ENCODE peak calls at places on chromosomes 13 and 19, in six cellular contexts. B is WTC11, V is HFFc6, P is tibial artery, G is fibroblast of pulmonary artery, C is uterus. Z is an unnamed sample.

GRCh38 chr13:83386609-83387008 is 495.7 kb downstream of the SLITRK1 start:
- DNase-seq in P (no peak), G (no peak), B (no peak), C (no peak), V (no peak), Z (no peak)

GRCh38 chr19:15285896-15286591 is 46.3 kb downstream of the BRD4 start:
- DNase-seq in C (no peak), G (no peak), P (no peak), V (no peak), B (no peak), Z (no peak)

GRCh38 chr13:46600943-46601311 is 48.0 kb downstream of the LRCH1 start:
- DNase-seq in P (no peak), C (no peak), V (no peak), G (no peak), B (no peak), Z (no peak)

GRCh38 chr13:27541386-27541785 is 78.9 kb downstream of the LNX2 start:
- DNase-seq in V (peak; percentile 32), B (no peak), C (no peak), G (no peak), P (no peak), Z (no peak)

GRCh38 chr13:39941236-39941635 is 285.8 kb downstream of the COG6 start:
- DNase-seq in B (peak; percentile 18), C (no peak), G (no peak), V (no peak), P (no peak), Z (no peak)

GRCh38 chr19:7494416-7495098 is 5.7 kb upstream of the PEX11G start:
- DNase-seq in C (no peak), V (no peak), G (peak; percentile 21), P (peak; percentile 76), B (no peak), Z (no peak)

GRCh38 chr19:14410054-14410774 is 8.9 kb downstream of the DDX39A start:
- DNase-seq in V (no peak), P (no peak), G (no peak), C (no peak), B (no peak), Z (no peak)

GRCh38 chr19:51796195-51796679 is 1.3 kb downstream of the FPR3 start:
- DNase-seq in P (no peak), B (no peak), V (no peak), G (no peak), C (no peak), Z (no peak)

GRCh38 chr19:51469162-51469561 is 9.2 kb upstream of the CEACAM18 start:
- DNase-seq in P (no peak), B (no peak), G (no peak), V (no peak), C (no peak), Z (no peak)

GRCh38 chr13:110047511-110047910 is 259.4 kb downstream of the COL4A1 start:
- DNase-seq in C (peak; percentile 55), B (no peak), P (peak; percentile 82), V (no peak), G (peak; percentile 98), Z (peak; percentile 92)

GRCh38 chr19:9597027-9597426 is 12.7 kb upstream of the ZNF121 start:
- DNase-seq in B (no peak), V (peak; percentile 95), P (no peak), C (no peak), G (peak; percentile 77), Z (peak; percentile 12)

GRCh38 chr19:49442354-49442753 is 1.0 kb upstream of the SLC17A7 start:
- DNase-seq in G (no peak), C (peak; percentile 70), V (no peak), B (peak; percentile 67), P (peak; percentile 79), Z (no peak)

GRCh38 chr13:97878421-97879375 is 74.8 kb upstream of the IPO5 start:
- DNase-seq in C (no peak), B (no peak), V (no peak), P (no peak), G (no peak), Z (no peak)

GRCh38 chr13:40982772-40983171 is 36.3 kb downstream of the ELF1 start:
- DNase-seq in V (no peak), C (no peak), B (no peak), P (no peak), G (peak; percentile 96), Z (peak; percentile 13)

GRCh38 chr19:2328401-2329161 is at the start of the genes LSM7 and SPPL2B:
- DNase-seq in V (peak; percentile 73), G (peak; percentile 87), C (peak; percentile 92), P (peak; percentile 95), B (peak; percentile 80), Z (peak; percentile 49)

DNA sequence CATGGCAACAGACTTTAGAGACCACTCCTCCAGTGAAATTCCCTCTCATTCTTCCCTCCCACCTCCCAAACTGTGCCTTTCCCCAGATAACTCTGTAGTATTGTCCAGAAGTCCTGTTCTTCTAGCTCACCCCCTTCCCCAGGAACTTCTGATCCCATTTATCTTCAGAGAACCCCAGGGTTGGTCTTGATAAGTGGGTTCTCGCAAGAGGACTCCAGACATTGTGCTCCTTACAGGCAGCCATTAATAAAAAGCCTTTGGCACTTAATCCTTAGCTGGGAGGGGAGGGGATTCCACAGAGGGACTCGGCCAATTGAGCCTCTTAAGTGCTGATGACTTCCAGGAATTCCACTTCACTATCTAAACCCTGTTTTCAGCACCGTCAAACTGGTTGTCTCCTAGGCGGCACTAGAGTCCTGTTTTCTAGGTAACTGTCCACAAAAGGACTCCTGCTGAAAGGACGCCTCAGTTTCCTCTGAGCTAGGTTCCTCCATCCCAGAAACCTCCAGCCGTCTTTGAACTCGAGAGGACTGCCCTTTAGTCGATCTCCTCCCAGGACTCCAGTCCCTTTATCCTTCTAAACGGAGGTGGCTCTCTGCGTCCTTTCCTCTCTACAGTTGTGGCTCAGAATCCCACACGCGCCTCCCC is 2.0 kb downstream of the LTBP4 start:
- DNase-seq in C (no peak), V (peak; percentile 35), B (no peak), P (no peak), G (peak; percentile 70), Z (no peak)
- TF ChIP-seq CTCF in C (peak; percentile 4), V (no peak), B (no peak), P (no peak), G (peak; percentile 5), Z (peak; percentile 11)

GRCh38 chr19:29967623-29968022 is 25.6 kb downstream of the URI1 start:
- DNase-seq in C (no peak), G (peak; percentile 57), B (no peak), V (no peak), P (no peak), Z (no peak)

GRCh38 chr19:29963576-29963975 is 21.5 kb downstream of the URI1 start:
- DNase-seq in V (no peak), C (no peak), B (no peak), G (no peak), P (no peak), Z (no peak)

GRCh38 chr19:29964171-29964570 is 22.1 kb downstream of the URI1 start:
- DNase-seq in P (no peak), V (no peak), C (no peak), G (peak; percentile 51), B (no peak), Z (no peak)

GRCh38 chr19:29965529-29965928 is 23.5 kb downstream of the URI1 start:
- DNase-seq in P (no peak), C (no peak), G (no peak), B (no peak), V (peak; percentile 59), Z (no peak)

DNA sequence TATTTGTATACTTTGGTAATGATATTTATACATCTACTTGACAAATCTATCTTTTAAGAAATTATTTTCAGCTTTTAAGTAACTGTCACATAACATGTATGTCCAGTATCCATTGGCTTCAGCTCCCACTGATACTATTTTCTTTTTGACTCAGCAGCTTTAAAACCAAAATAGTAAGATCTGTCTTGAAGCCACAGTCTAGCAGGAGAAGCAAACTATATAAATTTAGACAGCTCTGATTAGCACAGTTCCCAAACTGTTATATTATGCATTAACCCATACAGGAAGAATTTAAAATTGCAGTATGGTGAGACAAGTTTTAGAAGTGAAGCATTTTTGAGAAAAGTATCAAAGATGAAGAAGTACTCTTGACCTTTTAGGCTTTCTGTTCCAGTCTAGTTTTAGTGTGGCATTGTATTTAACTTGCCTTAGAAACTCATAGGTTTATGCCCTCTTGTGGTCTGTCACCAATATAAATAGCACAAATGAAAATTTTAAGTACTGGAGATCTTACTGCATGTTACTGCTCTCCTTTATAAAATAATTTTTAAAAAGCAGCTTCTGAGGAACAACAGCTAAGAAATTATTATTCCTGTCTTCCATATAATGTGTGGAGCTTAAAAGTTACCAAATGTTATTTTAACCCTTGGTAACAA is 24.7 kb downstream of the URI1 start:
- DNase-seq in B (no peak), V (peak; percentile 35), P (no peak), C (no peak), G (peak; percentile 44), Z (no peak)
- TF ChIP-seq CTCF in B (no peak), V (peak; percentile 71), P (no peak), C (no peak), G (peak; percentile 46), Z (peak; percentile 19)

DNA sequence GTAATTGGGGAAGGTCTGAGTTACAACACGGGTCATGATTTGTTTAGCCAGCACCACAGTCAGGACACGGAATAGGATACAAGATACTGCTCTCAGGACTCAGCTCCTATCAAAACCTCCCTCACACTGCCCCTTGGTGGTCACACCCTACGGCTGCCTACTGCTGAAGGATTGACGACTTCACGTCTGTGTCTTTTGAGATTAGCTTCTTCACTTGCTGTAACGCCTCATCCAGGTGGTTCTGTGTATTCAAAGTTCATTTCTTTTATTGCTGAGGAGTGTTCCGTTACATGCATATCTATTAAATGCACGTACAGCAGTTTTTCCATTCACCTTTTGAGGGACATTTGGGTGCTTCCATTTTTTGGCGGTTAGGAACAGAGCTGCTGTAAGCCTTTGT is 46.3 kb downstream of the URI1 start:
- DNase-seq in C (no peak), P (no peak), G (no peak), B (peak; percentile 51), V (no peak), Z (no peak)
- TF ChIP-seq CTCF in C (no peak), P (no peak), G (no peak), B (no peak), V (no peak), Z (no peak)

GRCh38 chr19:1018932-1019615 is 1.8 kb downstream of the TMEM259 start:
- DNase-seq in G (no peak), C (no peak), P (no peak), V (no peak), B (no peak), Z (no peak)

GRCh38 chr19:1019980-1020867 is 699 bp downstream of the TMEM259 start:
- DNase-seq in P (no peak), C (peak; percentile 56), B (no peak), V (no peak), G (no peak), Z (no peak)

GRCh38 chr19:1019616-1019961 is 1.3 kb downstream of the TMEM259 start:
- DNase-seq in G (no peak), P (no peak), B (no peak), V (no peak), C (no peak), Z (no peak)

GRCh38 chr19:1018393-1018792 is 2.5 kb downstream of the TMEM259 start:
- DNase-seq in G (no peak), V (no peak), P (no peak), C (no peak), B (no peak), Z (no peak)

DNA sequence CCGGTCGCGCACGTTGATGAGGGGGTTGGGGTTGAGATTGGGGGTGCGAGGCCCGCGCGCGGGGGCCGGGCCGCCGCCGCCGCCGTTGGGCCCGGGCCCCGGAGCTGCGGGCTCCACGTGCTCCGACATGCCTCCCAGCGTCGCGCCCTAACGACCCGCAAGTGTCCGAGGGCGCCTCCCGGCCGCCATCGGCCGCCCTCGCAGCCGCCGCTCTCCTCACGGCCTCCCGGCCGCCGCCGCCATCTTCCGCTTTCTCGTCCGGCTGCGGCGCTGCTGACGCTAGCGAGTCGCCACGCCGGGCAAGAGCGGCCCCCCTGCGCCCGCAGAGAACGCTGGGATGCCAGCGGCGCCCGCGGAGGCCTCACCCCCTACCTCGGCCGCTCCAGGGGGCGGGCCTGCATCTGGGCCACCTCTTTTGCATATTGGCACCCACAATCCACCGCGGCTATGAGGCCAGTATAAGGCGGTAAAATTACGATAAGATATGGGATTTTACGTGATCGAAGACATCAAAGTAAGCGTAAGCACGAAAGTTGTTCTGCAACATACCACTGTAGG is at the start of gene TMEM259:
- DNase-seq in V (peak; percentile 95), C (peak; percentile 95), P (peak; percentile 99), G (peak; percentile 98), B (peak; percentile 96), Z (peak; percentile 92)
- TF ChIP-seq CTCF in V (no peak), C (no peak), P (no peak), G (no peak), B (no peak), Z (no peak)

Z was measured in astrocyte of the cerebellum.